ENCODE peak calls at places on chromosomes 16 and 17, in ten cellular contexts. H, P, O, X, B, R, M, L, U and I are unnamed samples.

GRCh38 chr17:69997332-69997731 is 77.7 kb upstream of the KCNJ16 start:
- DNase-seq in H (no peak), P (no peak), O (no peak), X (peak), B (no peak), R (no peak), M (no peak), L (no peak), U (no peak), I (no peak)

GRCh38 chr17:28219771-28220170 is 99.2 kb upstream of the TMEM97 start:
- DNase-seq in H (no peak), P (no peak), O (no peak), X (no peak), B (no peak), R (no peak), M (no peak), L (no peak), U (no peak), I (no peak)

GRCh38 chr16:48511071-48511540 is 98.9 kb downstream of the N4BP1 start:
- DNase-seq in H (no peak), P (peak), O (no peak), X (no peak), B (no peak), R (no peak), M (no peak), L (peak), U (no peak), I (no peak)

GRCh38 chr16:8929086-8929748 is 34.5 kb downstream of the USP7 start:
- DNase-seq in H (no peak), P (no peak), O (no peak), X (no peak), B (no peak), R (no peak), M (no peak), L (no peak), U (no peak), I (peak)

GRCh38 chr17:44981221-44981968 is 13.3 kb upstream of the C1QL1 start:
- DNase-seq in H (no peak), P (no peak), O (no peak), X (peak), B (no peak), R (no peak), M (no peak), L (no peak), U (no peak), I (no peak)

GRCh38 chr16:23552171-23552570 is 5.0 kb downstream of the EARS2 start:
- DNase-seq in H (no peak), P (no peak), O (no peak), X (no peak), B (no peak), R (no peak), M (no peak), L (no peak), U (no peak), I (no peak)

GRCh38 chr16:68596266-68596665 is 48.8 kb upstream of the CDH3 start:
- DNase-seq in H (no peak), P (no peak), O (no peak), X (no peak), B (no peak), R (no peak), M (no peak), L (no peak), U (no peak), I (no peak)

GRCh38 chr17:1628856-1629646 is 417 bp upstream of the SLC43A2 start:
- DNase-seq in H (peak), P (peak), O (peak), X (peak), B (peak), R (no peak), M (peak), L (peak), U (peak), I (peak)

GRCh38 chr17:58324409-58325288 is 3.9 kb downstream of the TSPOAP1 start:
- DNase-seq in H (no peak), P (no peak), O (peak), X (no peak), B (peak), R (no peak), M (no peak), L (peak), U (peak), I (peak)

GRCh38 chr17:47733414-47734288 is 615 bp downstream of the TBX21 start:
- DNase-seq in H (no peak), P (peak), O (no peak), X (no peak), B (peak), R (no peak), M (no peak), L (peak), U (no peak), I (no peak)

GRCh38 chr16:26856791-26857190 is 209.9 kb upstream of the C16orf82 start:
- DNase-seq in H (no peak), P (no peak), O (no peak), X (no peak), B (no peak), R (no peak), M (no peak), L (no peak), U (no peak), I (no peak)

GRCh38 chr16:2816751-2817495 is at the start of gene PRSS21:
- DNase-seq in H (no peak), P (peak), O (no peak), X (no peak), B (peak), R (no peak), M (no peak), L (no peak), U (no peak), I (no peak)

GRCh38 chr17:44199553-44200477 is at the start of gene ATXN7L3:
- DNase-seq in H (peak), P (peak), O (peak), X (peak), B (peak), R (peak), M (peak), L (peak), U (peak), I (peak)

GRCh38 chr17:5516060-5516792 is 29.9 kb downstream of the MIS12 start:
- DNase-seq in H (no peak), P (no peak), O (no peak), X (peak), B (no peak), R (no peak), M (no peak), L (no peak), U (no peak), I (no peak)

GRCh38 chr17:49637050-49637449 is 40.8 kb downstream of the SPOP start:
- DNase-seq in H (no peak), P (no peak), O (no peak), X (no peak), B (no peak), R (no peak), M (no peak), L (no peak), U (no peak), I (no peak)

GRCh38 chr16:9091867-9092281 is 430 bp downstream of the HAPSTR1 start:
- DNase-seq in H (peak), P (peak), O (no peak), X (peak), B (no peak), R (no peak), M (peak), L (no peak), U (peak), I (no peak)

GRCh38 chr16:85527767-85528297 is 85.3 kb upstream of the GSE1 start:
- DNase-seq in H (no peak), P (no peak), O (no peak), X (no peak), B (no peak), R (no peak), M (no peak), L (no peak), U (no peak), I (no peak)

GRCh38 chr17:47176438-47176837 is 12.7 kb downstream of the CDC27 start:
- DNase-seq in H (no peak), P (no peak), O (no peak), X (no peak), B (no peak), R (no peak), M (no peak), L (no peak), U (no peak), I (no peak)

GRCh38 chr16:30636599-30636998 is 14.2 kb upstream of the PRR14 start:
- DNase-seq in H (no peak), P (no peak), O (no peak), X (no peak), B (no peak), R (no peak), M (no peak), L (no peak), U (no peak), I (no peak)

GRCh38 chr17:37327341-37328090 is 48.3 kb upstream of the C17orf78 start:
- DNase-seq in H (no peak), P (no peak), O (no peak), X (peak), B (no peak), R (no peak), M (no peak), L (no peak), U (no peak), I (no peak)

GRCh38 chr16:10964891-10965326 is 20.5 kb downstream of the CLEC16A start:
- DNase-seq in H (no peak), P (no peak), O (no peak), X (no peak), B (no peak), R (no peak), M (no peak), L (no peak), U (no peak), I (no peak)

GRCh38 chr16:9787717-9788116 is 394.5 kb downstream of the GRIN2A start:
- DNase-seq in H (no peak), P (no peak), O (no peak), X (peak), B (no peak), R (no peak), M (no peak), L (no peak), U (no peak), I (no peak)

GRCh38 chr17:38358586-38359513 is 7.2 kb downstream of the SOCS7 start:
- DNase-seq in H (no peak), P (no peak), O (no peak), X (no peak), B (no peak), R (peak), M (no peak), L (no peak), U (no peak), I (no peak)

GRCh38 chr17:73591278-73592078 is 52.8 kb downstream of the SDK2 start:
- DNase-seq in H (peak), P (no peak), O (no peak), X (no peak), B (no peak), R (no peak), M (no peak), L (no peak), U (no peak), I (no peak)

GRCh38 chr17:77432034-77432554 is 291.3 kb downstream of the SEC14L1 start:
- DNase-seq in H (no peak), P (no peak), O (no peak), X (no peak), B (no peak), R (no peak), M (no peak), L (no peak), U (no peak), I (no peak)

GRCh38 chr17:74633261-74633783 is 9.8 kb upstream of the CD300E start:
- DNase-seq in H (no peak), P (no peak), O (no peak), X (no peak), B (no peak), R (no peak), M (no peak), L (no peak), U (no peak), I (peak)

GRCh38 chr16:21964353-21964752 is 11.2 kb downstream of the UQCRC2 start:
- DNase-seq in H (no peak), P (no peak), O (no peak), X (no peak), B (no peak), R (no peak), M (no peak), L (no peak), U (no peak), I (no peak)

GRCh38 chr17:15398736-15399331 is 57.4 kb upstream of the TEKT3 start:
- DNase-seq in H (no peak), P (no peak), O (no peak), X (peak), B (no peak), R (no peak), M (no peak), L (no peak), U (no peak), I (no peak)

GRCh38 chr17:9661027-9661426 is 15.7 kb downstream of the USP43 start:
- DNase-seq in H (no peak), P (no peak), O (no peak), X (no peak), B (no peak), R (no peak), M (no peak), L (no peak), U (no peak), I (no peak)

GRCh38 chr16:84232060-84232459 is 7.8 kb downstream of the KCNG4 start:
- DNase-seq in H (no peak), P (no peak), O (no peak), X (no peak), B (no peak), R (no peak), M (no peak), L (no peak), U (no peak), I (no peak)

GRCh38 chr16:84232969-84233368 is 6.8 kb downstream of the KCNG4 start:
- DNase-seq in H (no peak), P (no peak), O (no peak), X (no peak), B (no peak), R (no peak), M (no peak), L (no peak), U (no peak), I (no peak)

GRCh38 chr16:84233748-84234147 is 6.1 kb downstream of the KCNG4 start:
- DNase-seq in H (no peak), P (no peak), O (no peak), X (no peak), B (no peak), R (no peak), M (no peak), L (no peak), U (no peak), I (no peak)

GRCh38 chr16:84236671-84237070 is 3.1 kb downstream of the KCNG4 start:
- DNase-seq in H (no peak), P (no peak), O (no peak), X (no peak), B (no peak), R (no peak), M (no peak), L (no peak), U (no peak), I (no peak)

DNA sequence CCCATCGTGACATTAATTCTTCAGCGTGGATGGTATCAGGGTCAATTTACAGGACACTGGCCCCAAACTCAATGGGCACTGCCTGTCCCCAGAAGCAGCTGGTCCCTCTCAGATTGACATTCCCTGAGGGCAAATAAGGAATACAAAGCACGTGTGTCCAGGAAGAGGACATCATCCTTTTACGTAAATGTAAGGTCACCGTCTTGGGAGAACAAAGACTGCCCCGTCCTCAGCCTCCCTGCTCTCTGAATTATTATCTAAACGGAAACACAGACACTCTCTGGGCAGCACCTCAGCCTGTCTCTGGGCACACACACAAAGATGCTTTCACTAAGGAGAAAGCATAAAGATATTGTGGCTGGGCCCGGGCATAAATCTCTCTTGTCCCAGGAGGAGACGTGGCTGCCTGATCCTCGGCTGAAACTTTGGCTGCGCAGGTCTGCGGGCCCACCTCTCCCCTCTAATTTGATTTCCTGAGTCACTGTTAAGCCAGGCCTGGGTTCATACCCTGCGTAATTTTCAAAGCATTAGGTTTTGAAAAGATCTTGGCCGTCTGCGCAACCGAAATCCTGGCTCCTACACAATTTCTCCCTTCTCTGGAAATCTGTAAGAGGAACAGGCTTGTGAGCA is 5.0 kb downstream of the KCNG4 start:
- DNase-seq in H (no peak), P (no peak), O (peak), X (no peak), B (no peak), R (no peak), M (no peak), L (no peak), U (no peak), I (no peak)
- TF ChIP-seq CTCF in H (no peak), P (no peak), O (no peak), X (no peak), B (no peak), R (no peak), M (no peak), L (no peak), U (no peak), I (no peak)

DNA sequence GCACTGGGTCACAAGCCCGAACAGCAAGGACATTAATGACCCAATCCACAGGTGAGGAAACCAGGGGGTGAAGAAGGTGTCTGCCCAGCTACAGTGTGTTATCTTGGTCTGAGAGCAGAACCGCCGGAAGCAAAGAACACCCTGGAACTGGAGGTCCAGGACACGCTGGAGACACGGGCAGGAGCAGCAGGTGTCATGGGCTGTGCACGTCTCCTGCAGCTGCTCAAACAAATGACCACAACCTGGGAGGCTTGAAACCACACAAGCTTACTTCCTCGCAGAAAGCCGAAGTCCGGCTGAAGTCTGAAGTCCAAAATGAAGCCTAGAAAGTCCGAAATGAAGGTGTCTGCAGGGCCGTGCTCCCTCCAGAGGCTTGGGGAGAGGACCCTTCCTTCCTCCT is 351.4 kb downstream of the C16orf95 start:
- DNase-seq in H (no peak), P (no peak), O (no peak), X (no peak), B (no peak), R (no peak), M (no peak), L (no peak), U (no peak), I (no peak)
- TF ChIP-seq CTCF in H (no peak), P (no peak), O (no peak), X (no peak), B (no peak), R (no peak), M (no peak), L (no peak), U (no peak), I (no peak)

GRCh38 chr16:75697571-75697970 is 3.7 kb downstream of the DUXB start:
- DNase-seq in H (no peak), P (no peak), O (no peak), X (no peak), B (no peak), R (no peak), M (no peak), L (no peak), U (no peak), I (no peak)

GRCh38 chr16:75701361-75701760 is at the start of gene DUXB:
- DNase-seq in H (no peak), P (no peak), O (no peak), X (no peak), B (no peak), R (no peak), M (no peak), L (no peak), U (no peak), I (no peak)

DNA sequence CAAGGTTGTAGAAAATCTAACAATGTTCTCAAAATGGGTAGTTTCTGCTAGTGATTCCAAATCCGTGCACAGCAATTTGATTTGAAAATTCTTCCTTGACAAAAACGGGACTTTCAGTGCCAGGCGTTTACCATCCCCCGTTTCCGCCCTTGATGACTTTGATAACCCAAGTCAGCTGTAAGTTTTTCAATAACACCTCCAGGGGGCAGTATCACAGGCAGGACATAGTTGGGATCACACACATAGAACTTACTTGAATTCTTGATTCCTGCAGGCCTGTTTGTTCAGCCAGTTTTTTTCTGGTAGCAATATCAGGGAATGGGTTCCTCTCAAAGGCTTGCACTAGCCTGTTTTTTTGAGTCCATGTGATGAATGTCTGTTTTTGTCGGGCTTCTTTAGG is 5.6 kb downstream of the DUXB start:
- DNase-seq in H (no peak), P (no peak), O (no peak), X (peak), B (peak), R (no peak), M (no peak), L (peak), U (no peak), I (no peak)
- TF ChIP-seq CTCF in H (no peak), P (no peak), O (no peak), X (peak), B (peak), R (peak), M (no peak), L (peak), U (no peak), I (no peak)

GRCh38 chr17:82098169-82098938 is at the start of gene FASN:
- DNase-seq in H (peak), P (peak), O (peak), X (peak), B (peak), R (peak), M (peak), L (peak), U (peak), I (peak)
- TF ChIP-seq CTCF in H (peak), P (peak), O (peak), X (peak), B (peak), R (peak), M (no peak), L (peak), U (no peak), I (peak)

GRCh38 chr17:6812295-6812694 is 19.2 kb downstream of the TEKT1 start:
- DNase-seq in H (no peak), P (no peak), O (no peak), X (no peak), B (no peak), R (no peak), M (no peak), L (no peak), U (no peak), I (no peak)
- TF ChIP-seq CTCF in H (no peak), P (no peak), O (no peak), X (no peak), B (no peak), R (no peak), M (no peak), L (no peak), U (no peak), I (no peak)